ENCODE peak calls at places on chromosomes 4 and X, in seven cellular contexts. One of them, this sample, is unnamed.

GRCh38 chr4:5635826-5636196 is 72.5 kb downstream of the EVC2 start:
- DNase-seq in brain microvascular endothelial cell: peak; percentile 85
- DNase-seq in H1: no peak
- DNase-seq in upper lobe of right lung: no peak
- DNase-seq in IMR-90: peak; percentile 87
- DNase-seq in GM23248: peak; percentile 86
- DNase-seq in mesendoderm: no peak
- DNase-seq in this sample: no peak

GRCh38 chr4:98744372-98745150 is 86.2 kb upstream of the TSPAN5 start:
- DNase-seq in upper lobe of right lung: no peak
- DNase-seq in mesendoderm: no peak
- DNase-seq in H1: no peak
- DNase-seq in GM23248: no peak
- DNase-seq in brain microvascular endothelial cell: no peak
- DNase-seq in IMR-90: no peak
- DNase-seq in this sample: no peak

GRCh38 chrX:39760930-39761329 is 336.8 kb downstream of the BCOR start:
- DNase-seq in H1: no peak
- DNase-seq in mesendoderm: no peak
- DNase-seq in GM23248: no peak
- DNase-seq in IMR-90: no peak
- DNase-seq in upper lobe of right lung: no peak
- DNase-seq in brain microvascular endothelial cell: no peak
- DNase-seq in this sample: no peak

GRCh38 chr4:189124149-189124758 is 816.4 kb upstream of the FRG1 start:
- DNase-seq in H1: no peak
- DNase-seq in IMR-90: peak; percentile 74
- DNase-seq in mesendoderm: peak; percentile 38
- DNase-seq in GM23248: peak; percentile 49
- DNase-seq in brain microvascular endothelial cell: peak; percentile 54
- DNase-seq in upper lobe of right lung: no peak
- DNase-seq in this sample: no peak

GRCh38 chr4:113365377-113365776 is 315.9 kb downstream of the ANK2 start:
- DNase-seq in mesendoderm: no peak
- DNase-seq in brain microvascular endothelial cell: no peak
- DNase-seq in upper lobe of right lung: no peak
- DNase-seq in IMR-90: no peak
- DNase-seq in GM23248: no peak
- DNase-seq in H1: no peak
- DNase-seq in this sample: no peak

GRCh38 chrX:150690126-150690525 is 3.1 kb upstream of the MTMR1 start:
- DNase-seq in brain microvascular endothelial cell: peak; percentile 92
- DNase-seq in IMR-90: peak; percentile 92
- DNase-seq in H1: no peak
- DNase-seq in upper lobe of right lung: no peak
- DNase-seq in GM23248: peak; percentile 91
- DNase-seq in mesendoderm: no peak
- DNase-seq in this sample: no peak

GRCh38 chr4:2264481-2265041 is 2.7 kb upstream of the MXD4 start:
- DNase-seq in mesendoderm: no peak
- DNase-seq in IMR-90: no peak
- DNase-seq in GM23248: no peak
- DNase-seq in upper lobe of right lung: no peak
- DNase-seq in H1: no peak
- DNase-seq in brain microvascular endothelial cell: no peak
- DNase-seq in this sample: no peak

GRCh38 chr4:738781-739280 is 33.2 kb downstream of the PCGF3 start:
- DNase-seq in GM23248: no peak
- DNase-seq in H1: no peak
- DNase-seq in IMR-90: no peak
- DNase-seq in upper lobe of right lung: no peak
- DNase-seq in brain microvascular endothelial cell: no peak
- DNase-seq in mesendoderm: no peak
- DNase-seq in this sample: no peak

GRCh38 chr4:55509272-55509671 is 37.4 kb downstream of the CLOCK start:
- DNase-seq in H1: no peak
- DNase-seq in brain microvascular endothelial cell: no peak
- DNase-seq in mesendoderm: peak; percentile 29
- DNase-seq in GM23248: peak; percentile 3
- DNase-seq in upper lobe of right lung: no peak
- DNase-seq in IMR-90: peak; percentile 27
- DNase-seq in this sample: no peak

GRCh38 chr4:87092389-87093141 is 127.9 kb downstream of the KLHL8 start:
- DNase-seq in mesendoderm: no peak
- DNase-seq in GM23248: peak; percentile 95
- DNase-seq in brain microvascular endothelial cell: peak; percentile 81
- DNase-seq in H1: no peak
- DNase-seq in upper lobe of right lung: peak; percentile 89
- DNase-seq in IMR-90: peak; percentile 91
- DNase-seq in this sample: peak; percentile 43

GRCh38 chrX:17499512-17499911 is 124.5 kb downstream of the NHS start:
- DNase-seq in GM23248: no peak
- DNase-seq in IMR-90: no peak
- DNase-seq in mesendoderm: peak; percentile 19
- DNase-seq in H1: no peak
- DNase-seq in upper lobe of right lung: no peak
- DNase-seq in brain microvascular endothelial cell: no peak
- DNase-seq in this sample: no peak

GRCh38 chr4:76830612-76831474 is 67.1 kb downstream of the SOWAHB start:
- DNase-seq in mesendoderm: peak; percentile 70
- DNase-seq in GM23248: peak; percentile 73
- DNase-seq in brain microvascular endothelial cell: peak; percentile 61
- DNase-seq in H1: peak; percentile 50
- DNase-seq in IMR-90: peak; percentile 92
- DNase-seq in upper lobe of right lung: no peak
- DNase-seq in this sample: no peak

GRCh38 chr4:3311095-3311372 is 18.2 kb downstream of the RGS12 start:
- DNase-seq in mesendoderm: no peak
- DNase-seq in H1: no peak
- DNase-seq in upper lobe of right lung: peak; percentile 51
- DNase-seq in IMR-90: no peak
- DNase-seq in GM23248: no peak
- DNase-seq in brain microvascular endothelial cell: no peak
- DNase-seq in this sample: no peak

DNA sequence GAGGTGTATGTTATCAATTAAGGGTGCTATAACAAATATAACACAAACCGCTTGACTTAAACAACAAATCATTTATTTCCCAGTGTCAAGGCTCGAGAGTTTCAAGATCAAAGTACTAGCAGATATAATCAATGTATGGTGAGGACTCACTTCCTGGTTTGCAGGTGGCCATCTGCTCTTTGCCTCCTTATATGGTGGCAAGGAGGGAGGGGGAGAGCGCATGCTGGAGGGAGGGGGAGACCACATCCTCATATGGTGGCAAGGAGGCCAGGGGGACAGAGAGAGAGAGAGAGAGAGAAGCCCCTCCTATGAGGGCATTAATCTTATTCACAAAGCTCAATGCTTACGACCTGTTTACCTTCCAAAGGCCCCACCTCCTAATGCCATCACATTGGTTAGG is 372.3 kb upstream of the SPOCK3 start:
- DNase-seq in mesendoderm: no peak
- DNase-seq in upper lobe of right lung: no peak
- DNase-seq in H1: no peak
- DNase-seq in brain microvascular endothelial cell: no peak
- DNase-seq in GM23248: no peak
- DNase-seq in IMR-90: no peak
- DNase-seq in this sample: no peak
- H3K27ac ChIP-seq in mesendoderm: no peak overlapping the region
- H3K27ac ChIP-seq in upper lobe of right lung: no peak overlapping the region
- H3K27ac ChIP-seq in H1: no peak overlapping the region
- H3K27ac ChIP-seq in brain microvascular endothelial cell: no peak overlapping the region
- H3K27ac ChIP-seq in GM23248: no peak overlapping the region
- H3K27ac ChIP-seq in IMR-90: no peak overlapping the region
- H3K27ac ChIP-seq in this sample: no peak overlapping the region

DNA sequence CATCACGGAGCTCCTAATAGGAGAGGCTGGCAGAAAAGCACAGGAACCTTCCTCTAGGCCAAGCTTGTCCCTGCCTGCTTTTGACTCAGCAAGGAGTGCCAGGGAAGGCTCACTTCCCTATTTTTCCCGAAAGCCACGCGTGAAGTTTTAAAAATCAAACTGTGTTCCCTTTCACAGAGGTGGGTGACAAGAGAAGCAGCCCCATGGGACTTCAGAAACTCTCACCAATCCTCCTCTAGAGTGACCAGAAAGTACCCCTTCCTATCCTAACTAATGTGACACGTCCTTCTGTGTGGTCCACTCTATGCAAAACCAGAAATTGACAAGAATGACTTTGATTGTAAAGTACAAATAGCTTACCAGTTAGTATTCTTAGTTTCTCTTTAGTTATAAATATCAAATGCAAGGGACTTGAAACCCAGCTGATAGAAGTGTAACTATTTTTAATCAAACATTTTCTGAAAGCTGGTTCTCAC is 41.9 kb downstream of the NFKB1 start:
- DNase-seq in mesendoderm: no peak
- DNase-seq in H1: no peak
- DNase-seq in GM23248: no peak
- DNase-seq in IMR-90: no peak
- DNase-seq in upper lobe of right lung: no peak
- DNase-seq in brain microvascular endothelial cell: no peak
- DNase-seq in this sample: no peak
- H3K27ac ChIP-seq in mesendoderm: no peak overlapping the region
- H3K27ac ChIP-seq in H1: no peak overlapping the region
- H3K27ac ChIP-seq in GM23248: no peak overlapping the region
- H3K27ac ChIP-seq in IMR-90: no peak overlapping the region
- H3K27ac ChIP-seq in upper lobe of right lung: no peak overlapping the region
- H3K27ac ChIP-seq in brain microvascular endothelial cell: no peak overlapping the region
- H3K27ac ChIP-seq in this sample: no peak overlapping the region

DNA sequence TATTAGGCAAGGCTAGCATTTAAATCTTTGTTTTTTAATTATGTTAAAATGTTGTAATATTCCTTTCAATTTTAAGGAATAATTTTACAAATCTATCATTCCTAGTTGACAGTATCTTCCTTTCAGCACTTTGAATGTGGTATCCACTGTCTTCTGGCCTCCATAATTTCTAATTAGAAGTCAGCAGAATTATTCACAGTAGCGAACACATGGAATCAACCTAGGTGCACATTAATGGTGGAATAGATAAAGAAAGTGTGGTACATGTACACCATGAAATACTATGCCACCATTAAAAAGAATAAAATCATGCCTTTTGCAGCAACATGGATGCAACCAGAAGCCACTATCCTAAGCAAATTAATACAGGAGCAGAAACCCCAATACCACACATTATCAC is 1887.8 kb downstream of the PCDH7 start:
- DNase-seq in upper lobe of right lung: no peak
- DNase-seq in H1: no peak
- DNase-seq in mesendoderm: no peak
- DNase-seq in brain microvascular endothelial cell: no peak
- DNase-seq in GM23248: no peak
- DNase-seq in IMR-90: no peak
- DNase-seq in this sample: no peak
- H3K27ac ChIP-seq in upper lobe of right lung: no peak overlapping the region
- H3K27ac ChIP-seq in H1: no peak overlapping the region
- H3K27ac ChIP-seq in mesendoderm: no peak overlapping the region
- H3K27ac ChIP-seq in brain microvascular endothelial cell: no peak overlapping the region
- H3K27ac ChIP-seq in GM23248: no peak overlapping the region
- H3K27ac ChIP-seq in IMR-90: no peak overlapping the region
- H3K27ac ChIP-seq in this sample: no peak overlapping the region

GRCh38 chr4:52852041-52852440 is 10.1 kb upstream of the RASL11B start:
- DNase-seq in H1: no peak
- DNase-seq in GM23248: peak; percentile 39
- DNase-seq in brain microvascular endothelial cell: no peak
- DNase-seq in mesendoderm: no peak
- DNase-seq in upper lobe of right lung: no peak
- DNase-seq in IMR-90: no peak
- DNase-seq in this sample: no peak
- H3K27ac ChIP-seq in H1: no peak overlapping the region
- H3K27ac ChIP-seq in GM23248: no peak overlapping the region
- H3K27ac ChIP-seq in brain microvascular endothelial cell: no peak overlapping the region
- H3K27ac ChIP-seq in mesendoderm: no peak overlapping the region
- H3K27ac ChIP-seq in upper lobe of right lung: no peak overlapping the region
- H3K27ac ChIP-seq in IMR-90: no peak overlapping the region
- H3K27ac ChIP-seq in this sample: no peak overlapping the region